ENCODE peak calls at places on chromosomes 6 and 20, in eight cellular contexts. D, U, J, X, S, W, I and M are unnamed samples.

GRCh38 chr20:36792422-36792821 is 18.9 kb upstream of the DSN1 start:
- DNase-seq in U (no peak), W (peak; percentile 57), D (peak; percentile 11), S (peak; percentile 16), I (no peak), J (no peak), X (peak; percentile 58), M (peak; percentile 19)

GRCh38 chr6:79461205-79461604 is 76.0 kb downstream of the LCA5 start:
- DNase-seq in W (no peak), S (no peak), D (no peak), X (no peak), J (no peak), U (no peak), I (no peak), M (no peak)

GRCh38 chr6:36655073-36655847 is 23.3 kb upstream of the CDKN1A start:
- DNase-seq in U (no peak), S (no peak), W (no peak), I (no peak), J (no peak), X (no peak), D (no peak), M (no peak)

GRCh38 chr6:136566007-136566487 is 15.8 kb upstream of the MAP7 start:
- DNase-seq in I (no peak), D (no peak), J (peak; percentile 86), S (no peak), X (peak; percentile 35), U (no peak), W (no peak), M (no peak)

GRCh38 chr6:87716928-87717655 is 15.1 kb upstream of the AKIRIN2 start:
- DNase-seq in X (no peak), J (no peak), D (no peak), U (no peak), I (no peak), W (no peak), S (no peak), M (no peak)

GRCh38 chr6:72203983-72204382 is 317.6 kb downstream of the RIMS1 start:
- DNase-seq in W (no peak), J (no peak), X (no peak), D (no peak), I (no peak), U (no peak), S (no peak), M (no peak)

GRCh38 chr20:31943052-31943471 is 8.8 kb downstream of the PDRG1 start:
- DNase-seq in W (no peak), J (peak; percentile 82), X (peak; percentile 76), I (no peak), D (no peak), S (no peak), U (no peak), M (no peak)

GRCh38 chr6:119145111-119145510 is 66.6 kb upstream of the FAM184A start:
- DNase-seq in S (no peak), J (no peak), X (no peak), W (no peak), I (no peak), D (no peak), U (no peak), M (peak; percentile 15)

GRCh38 chr6:56193846-56194245 is 53.5 kb downstream of the COL21A1 start:
- DNase-seq in S (no peak), W (peak; percentile 48), X (no peak), J (no peak), I (no peak), U (no peak), D (no peak), M (no peak)

GRCh38 chr6:85113934-85114582 is 335.8 kb upstream of the NT5E start:
- DNase-seq in I (no peak), X (peak; percentile 26), D (no peak), S (no peak), U (no peak), J (no peak), W (peak; percentile 39), M (no peak)

GRCh38 chr20:2752631-2753455 is 47.6 kb downstream of the CPXM1 start:
- DNase-seq in D (no peak), W (peak; percentile 43), U (no peak), J (no peak), I (no peak), X (peak; percentile 48), S (peak; percentile 63), M (peak; percentile 62)

GRCh38 chr20:21571841-21572690 is 58.2 kb upstream of the NKX2-2 start:
- DNase-seq in D (no peak), X (no peak), U (no peak), S (no peak), I (no peak), J (no peak), W (peak; percentile 15), M (no peak)